ENCODE peak calls at places on chromosome X, in four cellular contexts. M, Z, K and D are unnamed samples.

GRCh38 chrX:131728295-131729145 is 184.6 kb downstream of the OR13H1 start:
- DNase-seq in Z (no peak), M (peak), K (peak), D (no peak)

GRCh38 chrX:154368630-154369452 is 5.6 kb downstream of the FLNA start:
- DNase-seq in M (peak), K (no peak), Z (peak), D (peak)

GRCh38 chrX:131671714-131672113 is 127.8 kb downstream of the OR13H1 start:
- DNase-seq in K (no peak), Z (no peak), M (no peak), D (no peak)

GRCh38 chrX:53320543-53321215 is 39.3 kb upstream of the IQSEC2 start:
- DNase-seq in K (no peak), Z (no peak), M (no peak), D (no peak)

GRCh38 chrX:52015794-52016193 is 53.2 kb downstream of the MAGED4B start:
- DNase-seq in Z (no peak), K (no peak), M (no peak), D (no peak)

GRCh38 chrX:48958635-48959094 is 1.3 kb upstream of the OTUD5 start:
- DNase-seq in M (peak), K (no peak), Z (peak), D (peak)

GRCh38 chrX:153819398-153820083 is 10.8 kb downstream of the PDZD4 start:
- DNase-seq in K (no peak), Z (no peak), M (no peak), D (no peak)

GRCh38 chrX:150293311-150294013 is 69.7 kb upstream of the MAMLD1 start:
- DNase-seq in M (no peak), Z (no peak), K (no peak), D (no peak)

GRCh38 chrX:21524008-21524407 is 134.1 kb downstream of the KLHL34 start:
- DNase-seq in M (no peak), Z (peak), K (no peak), D (no peak)

GRCh38 chrX:49106930-49107329 is 16.6 kb downstream of the GPKOW start:
- DNase-seq in K (no peak), Z (peak), M (no peak), D (peak)